ENCODE peak calls at places on chromosomes 2 and 18, in seven cellular contexts. B is adrenal gland, O is left ventricle myocardium inferior, U is sigmoid colon, X is transverse colon, H is heart right ventricle, G is lung. I is an unnamed sample.

GRCh38 chr18:22342625-22343024 is 75.1 kb downstream of the CTAGE1 start:
- DNase-seq in U (no peak), H (no peak), B (peak), O (no peak), G (peak), X (peak), I (no peak)

GRCh38 chr2:46275995-46276394 is 21.2 kb upstream of the EPAS1 start:
- DNase-seq in B (peak), X (peak), H (peak), O (peak), G (peak), U (peak), I (peak)

GRCh38 chr2:150482111-150482510 is 5.4 kb downstream of the RND3 start:
- DNase-seq in U (no peak), H (no peak), O (no peak), G (no peak), X (no peak), B (no peak), I (no peak)

GRCh38 chr18:79567481-79568147 is 112.0 kb upstream of the CTDP1 start:
- DNase-seq in G (no peak), X (no peak), U (peak), B (peak), O (peak), H (peak), I (peak)

GRCh38 chr2:230441188-230441897 is 25.3 kb downstream of the SP100 start:
- DNase-seq in X (peak), H (no peak), G (no peak), U (no peak), B (peak), O (no peak), I (no peak)

GRCh38 chr18:61606759-61607158 is 273.5 kb downstream of the CDH20 start:
- DNase-seq in G (peak), X (peak), O (peak), B (peak), U (peak), H (peak), I (peak)

GRCh38 chr2:88350641-88351601 is 101.6 kb downstream of the FOXI3 start:
- DNase-seq in U (peak), B (peak), O (peak), G (peak), X (peak), H (peak), I (peak)

GRCh38 chr2:10286216-10287037 is 16.3 kb upstream of the HPCAL1 start:
- DNase-seq in H (no peak), G (peak), U (no peak), X (peak), O (peak), B (no peak), I (no peak)

GRCh38 chr2:160917850-160918249 is 242.4 kb upstream of the TANK start:
- DNase-seq in X (no peak), G (no peak), O (no peak), U (no peak), H (no peak), B (no peak), I (no peak)

GRCh38 chr2:44829771-44830170 is 111.7 kb upstream of the SIX3 start:
- DNase-seq in B (no peak), O (no peak), G (no peak), H (no peak), U (no peak), X (no peak), I (no peak)

GRCh38 chr2:64488050-64488974 is 34.4 kb downstream of the LGALSL start:
- DNase-seq in O (peak), U (peak), X (peak), G (peak), H (peak), B (peak), I (peak)

GRCh38 chr2:234328444-234328990 is 168.4 kb downstream of the ARL4C start:
- DNase-seq in U (no peak), G (no peak), X (no peak), O (no peak), B (no peak), H (no peak), I (no peak)

GRCh38 chr2:226791056-226791486 is 8.5 kb downstream of the IRS1 start:
- DNase-seq in X (peak), B (peak), H (peak), G (peak), O (no peak), U (peak), I (peak)

GRCh38 chr2:14536976-14537375 is 95.5 kb upstream of the LRATD1 start:
- DNase-seq in X (no peak), H (no peak), B (no peak), U (no peak), O (no peak), G (no peak), I (no peak)

GRCh38 chr2:179129574-179130238 is 79.8 kb upstream of the CCDC141 start:
- DNase-seq in H (no peak), B (peak), U (no peak), O (no peak), G (no peak), X (no peak), I (no peak)

GRCh38 chr2:70833246-70833645 is 2.4 kb downstream of the CD207 start:
- DNase-seq in B (no peak), H (no peak), U (no peak), G (no peak), X (no peak), O (no peak), I (no peak)

GRCh38 chr2:189370719-189371118 is 70.6 kb upstream of the WDR75 start:
- DNase-seq in X (no peak), H (no peak), U (no peak), B (no peak), G (no peak), O (no peak), I (no peak)

GRCh38 chr2:150141241-150142001 is 346.0 kb downstream of the RND3 start:
- DNase-seq in H (no peak), X (no peak), B (no peak), O (no peak), G (no peak), U (no peak), I (no peak)

GRCh38 chr2:18987592-18988073 is 370.8 kb downstream of the OSR1 start:
- DNase-seq in U (peak), H (peak), X (peak), O (peak), B (peak), G (peak), I (peak)

GRCh38 chr2:156918410-156918809 is 339.1 kb upstream of the GALNT5 start:
- DNase-seq in G (no peak), B (no peak), U (no peak), O (no peak), X (no peak), H (no peak), I (no peak)

GRCh38 chr2:204551464-204551863 is 6.2 kb downstream of the PARD3B start:
- DNase-seq in U (no peak), X (peak), B (no peak), O (no peak), H (no peak), G (no peak), I (no peak)

GRCh38 chr2:1769703-1770422 is 25.5 kb upstream of the PXDN start:
- DNase-seq in X (peak), B (peak), O (peak), H (peak), G (peak), U (peak), I (peak)

GRCh38 chr2:12700989-12701388 is 15.7 kb upstream of the TRIB2 start:
- DNase-seq in U (no peak), G (no peak), O (no peak), B (no peak), H (no peak), X (no peak), I (no peak)

GRCh38 chr2:455046-455705 is 167.3 kb upstream of the ALKAL2 start:
- DNase-seq in X (no peak), G (no peak), O (no peak), H (no peak), B (no peak), U (no peak), I (no peak)

GRCh38 chr2:237096911-237097310 is 11.2 kb downstream of the COPS8 start:
- DNase-seq in B (no peak), U (no peak), O (no peak), H (no peak), X (no peak), G (no peak), I (no peak)

GRCh38 chr2:199019898-199020507 is 437.7 kb downstream of the SATB2 start:
- DNase-seq in X (no peak), U (no peak), G (no peak), H (no peak), O (no peak), B (peak), I (no peak)

GRCh38 chr18:9760641-9761040 is 52.5 kb downstream of the RAB31 start:
- DNase-seq in U (no peak), B (peak), H (no peak), X (no peak), G (no peak), O (no peak), I (no peak)

GRCh38 chr2:151103551-151103950 is 158.1 kb downstream of the RBM43 start:
- DNase-seq in G (no peak), U (no peak), B (no peak), O (no peak), X (no peak), H (no peak), I (no peak)

GRCh38 chr2:130798472-130799221 is 38.1 kb upstream of the ARHGEF4 start:
- DNase-seq in B (peak), U (no peak), H (peak), X (no peak), O (peak), G (peak), I (peak)

GRCh38 chr2:20917724-20918572 is 95.0 kb upstream of the LDAH start:
- DNase-seq in B (no peak), H (no peak), U (no peak), O (no peak), X (no peak), G (no peak), I (no peak)

GRCh38 chr2:151189125-151189524 is 72.5 kb downstream of the RBM43 start:
- DNase-seq in G (no peak), X (no peak), H (no peak), O (no peak), U (no peak), B (no peak), I (no peak)

GRCh38 chr2:38097611-38098350 is 21.8 kb upstream of the CYP1B1 start:
- DNase-seq in B (no peak), U (no peak), G (no peak), X (no peak), H (no peak), O (no peak), I (no peak)
- H3K4me3 ChIP-seq in B (no peak), U (peak), G (no peak), X (no peak), H (peak), O (peak), I (peak)

GRCh38 chr18:77108821-77109692 is 23.5 kb downstream of the MBP start:
- DNase-seq in H (no peak), G (no peak), B (no peak), U (no peak), O (no peak), X (no peak), I (no peak)
- H3K27ac ChIP-seq in H (peak), G (peak), B (peak), U (peak), O (peak), X (peak), I (peak)

GRCh38 chr2:174963437-174964400 is 41.5 kb downstream of the CHN1 start:
- DNase-seq in U (no peak), B (no peak), X (no peak), O (no peak), H (no peak), G (no peak), I (no peak)
- H3K4me3 ChIP-seq in U (no peak), B (no peak), X (no peak), O (no peak), H (no peak), G (no peak), I (no peak)

GRCh38 chr18:47912343-47912742 is 18.1 kb downstream of the SMAD2 start:
- DNase-seq in X (no peak), O (no peak), U (peak), G (no peak), B (no peak), H (no peak), I (no peak)

GRCh38 chr18:47906408-47906807 is 24.1 kb downstream of the SMAD2 start:
- DNase-seq in H (no peak), X (no peak), O (no peak), B (no peak), G (no peak), U (no peak), I (no peak)

GRCh38 chr18:47911877-47912276 is 18.6 kb downstream of the SMAD2 start:
- DNase-seq in U (no peak), X (no peak), H (no peak), O (no peak), B (no peak), G (no peak), I (no peak)

GRCh38 chr18:47908523-47909039 is 21.9 kb downstream of the SMAD2 start:
- DNase-seq in B (no peak), G (no peak), X (no peak), U (no peak), O (no peak), H (no peak), I (no peak)

GRCh38 chr18:47909484-47909883 is 21.0 kb downstream of the SMAD2 start:
- DNase-seq in G (no peak), H (no peak), U (no peak), O (no peak), X (no peak), B (peak), I (no peak)
- H3K27ac ChIP-seq in G (peak), H (peak), U (peak), O (peak), X (peak), B (no peak), I (peak)

GRCh38 chr18:3261035-3261392 is 919 bp upstream of the MYL12B start:
- DNase-seq in X (no peak), O (no peak), B (no peak), H (no peak), G (no peak), U (no peak), I (no peak)

GRCh38 chr18:3254725-3255124 is 7.1 kb downstream of the MYL12A start:
- DNase-seq in B (no peak), G (no peak), X (no peak), U (no peak), H (peak), O (no peak), I (no peak)

GRCh38 chr18:3255611-3256165 is 6.2 kb upstream of the MYL12B start:
- DNase-seq in U (no peak), O (no peak), G (no peak), X (no peak), H (no peak), B (no peak), I (no peak)

GRCh38 chr18:3257627-3258120 is 4.3 kb upstream of the MYL12B start:
- DNase-seq in U (no peak), B (no peak), X (no peak), H (no peak), O (no peak), G (no peak), I (no peak)

DNA sequence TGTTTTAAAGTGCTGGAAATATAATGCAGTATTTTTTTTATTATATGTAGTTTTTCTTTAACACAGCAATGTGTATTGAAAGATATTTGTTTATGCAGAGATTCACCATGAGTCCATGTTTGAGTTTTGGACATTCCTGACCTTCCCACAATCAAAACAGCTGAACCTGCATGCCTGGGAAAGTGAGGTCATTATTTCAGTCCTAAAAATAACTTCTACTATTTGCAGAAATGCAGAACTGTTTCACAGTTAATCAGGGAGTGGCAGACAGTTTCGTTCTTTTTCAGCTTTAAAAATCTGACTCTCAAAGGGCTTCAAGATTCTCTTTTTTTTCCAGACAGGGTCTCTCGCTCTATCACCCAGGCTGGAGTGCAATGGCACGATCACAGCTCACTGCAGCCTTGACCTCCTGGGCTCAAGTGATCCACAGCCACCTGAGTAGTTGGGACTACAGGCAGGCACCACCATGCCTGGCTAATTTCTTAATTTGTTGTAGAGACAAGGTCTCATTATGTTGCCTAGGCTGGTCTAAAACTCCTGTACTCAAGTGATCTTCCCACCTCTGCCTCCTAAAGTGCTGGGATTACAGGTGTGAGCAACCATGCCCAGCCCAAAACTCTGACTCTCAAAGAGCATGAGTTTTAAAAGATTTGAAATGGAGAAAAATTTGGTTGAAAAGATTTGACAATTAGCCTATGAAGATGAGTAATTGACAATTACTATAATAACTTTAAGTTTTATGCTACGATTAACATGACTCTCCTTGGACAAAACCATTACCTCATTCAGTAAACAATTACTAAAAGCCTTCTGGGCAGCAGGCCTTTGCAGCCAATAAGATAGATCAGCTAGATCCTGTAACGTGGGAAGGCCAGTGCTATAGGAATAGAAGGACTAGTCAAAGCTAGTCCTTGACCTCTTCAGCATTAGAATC is 5.0 kb upstream of the MYL12B start:
- DNase-seq in X (no peak), G (no peak), U (no peak), B (no peak), O (no peak), H (no peak), I (no peak)
- H3K4me3 ChIP-seq in X (no peak), G (no peak), U (no peak), B (no peak), O (peak), H (peak), I (no peak)

DNA sequence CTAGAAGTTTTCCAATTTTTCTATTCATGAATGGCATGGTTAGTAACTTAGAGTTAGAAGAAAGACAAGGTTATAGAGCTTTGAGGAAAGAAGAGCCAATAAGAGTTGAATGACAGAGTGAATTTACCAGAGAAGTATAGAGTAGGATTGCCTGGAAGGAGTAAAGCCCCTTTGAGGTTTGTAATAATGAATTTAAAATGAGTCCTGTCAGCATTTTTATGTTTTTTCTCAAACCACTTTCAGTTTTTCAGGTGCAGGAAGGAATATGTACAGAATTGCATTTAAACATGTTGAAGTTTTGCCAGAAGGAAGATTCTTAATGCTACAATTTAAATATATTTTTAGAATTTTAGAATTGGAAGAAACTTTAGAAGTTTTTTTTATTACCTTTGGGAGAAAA is 408.3 kb downstream of the DSC3 start:
- DNase-seq in H (no peak), U (no peak), G (no peak), B (no peak), X (no peak), O (no peak), I (no peak)
- H3K27ac ChIP-seq in H (no peak), U (no peak), G (no peak), B (no peak), X (no peak), O (no peak), I (no peak)

DNA sequence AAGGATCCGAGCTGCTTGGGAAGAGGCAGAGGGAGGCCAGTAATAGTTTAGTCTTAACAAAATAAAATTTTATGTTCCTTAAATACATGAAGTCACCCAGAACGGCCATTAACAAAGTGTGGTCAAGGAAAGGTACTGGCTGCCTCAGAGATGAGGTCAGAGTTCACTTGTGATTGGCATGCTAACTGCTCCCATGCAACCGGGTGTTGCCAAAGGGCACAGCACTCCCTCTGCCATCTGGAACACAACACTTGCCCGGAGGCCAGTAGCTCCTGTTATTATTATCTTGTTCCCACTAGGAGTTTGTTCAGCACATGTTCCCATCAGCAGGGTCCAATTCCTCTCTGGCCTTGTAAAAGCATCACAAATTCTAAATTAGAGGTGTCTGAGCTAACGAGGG is 207.0 kb downstream of the CYP26B1 start:
- DNase-seq in U (no peak), H (no peak), X (peak), G (peak), B (no peak), O (no peak), I (no peak)
- H3K4me3 ChIP-seq in U (no peak), H (no peak), X (no peak), G (no peak), B (no peak), O (no peak), I (no peak)

DNA sequence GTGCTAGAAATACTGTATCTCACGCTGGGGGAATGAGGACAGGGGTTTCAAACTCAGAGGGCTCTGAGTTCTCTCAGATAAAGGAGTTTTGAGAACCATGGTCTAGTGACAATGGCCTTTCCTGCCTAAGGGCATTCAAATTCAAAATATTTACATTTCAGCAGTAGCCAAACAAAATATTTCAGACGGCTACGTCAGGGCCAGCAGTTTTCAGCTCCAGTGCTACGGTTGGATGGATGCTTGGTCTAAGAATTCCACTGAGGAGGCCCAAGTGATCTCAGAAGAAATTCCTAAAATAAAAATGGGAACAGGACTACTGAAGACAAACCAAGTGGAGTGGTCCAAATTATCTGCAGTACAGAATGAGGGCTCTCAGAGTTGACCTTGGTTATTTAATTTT is 41.1 kb upstream of the SCG2 start:
- DNase-seq in X (no peak), G (no peak), O (no peak), B (no peak), H (no peak), U (no peak), I (no peak)
- H3K27ac ChIP-seq in X (no peak), G (no peak), O (no peak), B (no peak), H (no peak), U (no peak), I (no peak)